ENCODE peak calls at places on chromosome 13, in seven cellular contexts. K is colonic mucosa; H is effector memory CD4-positive, alpha-beta T cell; F is neural progenitor cell; E is CD8-positive, alpha-beta T cell; P is right cardiac atrium; W is bronchial epithelial cell. C is an unnamed sample.

GRCh38 chr13:49354719-49355118 is 89.1 kb downstream of the CAB39L start:
- DNase-seq in H (no peak), P (no peak), E (no peak), W (no peak), F (no peak), K (no peak), C (no peak)

GRCh38 chr13:85528578-85529215 is 270.5 kb downstream of the SLITRK6 start:
- DNase-seq in F (no peak), H (no peak), E (no peak), P (no peak), W (peak; percentile 65), K (no peak), C (no peak)

GRCh38 chr13:86445584-86446140 is 646.4 kb upstream of the SLITRK6 start:
- DNase-seq in E (no peak), K (no peak), W (peak; percentile 14), F (no peak), P (no peak), H (no peak), C (no peak)

GRCh38 chr13:69389899-69390298 is 717.7 kb upstream of the ATXN8OS start:
- DNase-seq in H (no peak), P (no peak), E (no peak), K (no peak), F (no peak), W (no peak), C (no peak)

GRCh38 chr13:99600318-99600717 is 99.0 kb downstream of the TM9SF2 start:
- DNase-seq in E (no peak), K (no peak), H (no peak), F (peak; percentile 66), W (no peak), P (no peak), C (peak; percentile 75)

GRCh38 chr13:90389537-90389936 is 958.0 kb upstream of the MIR17HG start:
- DNase-seq in E (no peak), H (no peak), P (no peak), F (no peak), K (no peak), W (no peak), C (no peak)

GRCh38 chr13:67395577-67395976 is 165.4 kb upstream of the PCDH9 start:
- DNase-seq in P (no peak), W (no peak), F (no peak), K (no peak), E (no peak), H (no peak), C (no peak)

GRCh38 chr13:45538382-45538781 is 73.6 kb downstream of the COG3 start:
- DNase-seq in W (no peak), K (no peak), F (peak; percentile 62), H (no peak), P (no peak), E (no peak), C (no peak)

GRCh38 chr13:30107536-30108136 is 199.7 kb downstream of the KATNAL1 start:
- DNase-seq in E (no peak), P (no peak), F (no peak), K (no peak), W (peak; percentile 86), H (no peak), C (no peak)

GRCh38 chr13:113398963-113399754 is 35.2 kb upstream of the GRTP1 start:
- DNase-seq in K (no peak), W (no peak), P (no peak), E (no peak), F (peak; percentile 61), H (no peak), C (peak; percentile 78)

GRCh38 chr13:113373811-113374485 is 10.0 kb upstream of the GRTP1 start:
- DNase-seq in H (no peak), E (no peak), K (no peak), P (no peak), F (no peak), W (no peak), C (peak; percentile 37)

GRCh38 chr13:88042489-88042888 is 371.3 kb downstream of the SLITRK5 start:
- DNase-seq in E (no peak), K (no peak), W (peak; percentile 17), H (no peak), P (no peak), F (no peak), C (no peak)

GRCh38 chr13:94712287-94712811 is at the start of gene SOX21:
- DNase-seq in W (no peak), F (peak; percentile 87), K (no peak), H (no peak), P (no peak), E (no peak), C (peak; percentile 73)

GRCh38 chr13:33205224-33205623 is 80.3 kb downstream of the STARD13 start:
- DNase-seq in E (no peak), P (no peak), F (no peak), K (no peak), H (no peak), W (no peak), C (no peak)

GRCh38 chr13:33202644-33203169 is 82.8 kb downstream of the STARD13 start:
- DNase-seq in P (no peak), H (no peak), E (no peak), F (no peak), W (no peak), K (no peak), C (no peak)

GRCh38 chr13:33205804-33206221 is 79.7 kb downstream of the STARD13 start:
- DNase-seq in H (no peak), W (peak; percentile 14), P (no peak), E (no peak), F (peak; percentile 42), K (no peak), C (peak; percentile 19)

GRCh38 chr13:33206425-33206824 is 79.1 kb downstream of the STARD13 start:
- DNase-seq in E (no peak), H (no peak), K (no peak), W (peak; percentile 59), F (no peak), P (no peak), C (no peak)

DNA sequence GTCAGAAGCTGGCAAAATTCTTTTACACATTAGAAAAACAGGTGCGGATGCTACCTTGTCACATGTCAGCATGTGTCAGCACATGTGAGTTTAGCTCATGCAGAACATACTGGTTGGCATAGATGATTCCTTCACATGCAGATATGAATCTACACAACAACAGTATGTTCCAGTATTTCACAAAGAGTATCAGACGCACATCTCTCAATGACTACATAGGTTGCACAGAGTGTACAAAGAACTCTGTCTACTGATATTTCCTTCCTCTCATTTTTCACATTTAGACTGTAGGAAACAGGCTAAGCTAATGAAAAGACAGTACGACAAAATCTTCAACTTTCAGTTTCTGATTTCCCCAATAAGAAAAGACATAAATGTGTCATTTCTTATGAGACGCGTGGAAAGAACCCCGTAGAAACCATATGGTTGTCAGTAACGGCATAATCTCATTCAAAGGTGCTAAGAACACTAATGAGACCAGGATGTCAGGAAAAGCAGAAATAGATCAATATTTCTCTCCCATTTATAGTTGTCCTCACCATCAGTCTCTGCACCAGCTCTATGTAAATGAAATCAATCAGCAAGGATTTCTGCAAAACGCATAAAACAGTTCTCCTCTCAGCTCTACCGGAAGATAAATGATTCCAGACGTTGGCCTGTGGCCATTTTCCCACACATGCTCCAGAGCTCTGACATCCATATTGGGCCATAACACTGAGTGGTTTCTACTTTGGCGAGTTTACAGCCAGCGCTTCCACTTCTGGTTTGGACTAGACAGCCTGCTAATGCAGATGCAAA is 81.2 kb downstream of the STARD13 start:
- DNase-seq in W (no peak), H (no peak), K (no peak), F (no peak), E (no peak), P (peak; percentile 80), C (no peak)
- H3K4me3 ChIP-seq in W (no peak overlapping the region), H (no peak overlapping the region), K (peak overlapping the region; percentile 1), F (no peak overlapping the region), E (no peak overlapping the region), P (peak overlapping the region; percentile 54), C (no peak overlapping the region)

GRCh38 chr13:20116213-20116612 is 44.6 kb downstream of the GJA3 start:
- DNase-seq in P (no peak), W (no peak), K (no peak), E (no peak), H (no peak), F (no peak), C (peak; percentile 58)

GRCh38 chr13:20124303-20124702 is 36.5 kb downstream of the GJA3 start:
- DNase-seq in H (no peak), W (no peak), P (no peak), E (no peak), K (no peak), F (no peak), C (no peak)

GRCh38 chr13:20121154-20121515 is 39.7 kb downstream of the GJA3 start:
- DNase-seq in E (no peak), F (no peak), W (no peak), K (no peak), H (no peak), P (no peak), C (no peak)

GRCh38 chr13:20118268-20119140 is 42.3 kb downstream of the GJA3 start:
- DNase-seq in P (peak; percentile 65), W (no peak), F (peak; percentile 63), E (peak; percentile 47), K (peak; percentile 78), H (no peak), C (peak; percentile 80)

GRCh38 chr13:20119960-20120359 is 40.9 kb downstream of the GJA3 start:
- DNase-seq in P (no peak), F (no peak), E (no peak), W (no peak), K (no peak), H (no peak), C (no peak)
- H3K4me3 ChIP-seq in P (peak overlapping the region; percentile 29), F (no peak overlapping the region), E (no peak overlapping the region), W (no peak overlapping the region), K (no peak overlapping the region), H (peak overlapping the region; percentile 22), C (no peak overlapping the region)

DNA sequence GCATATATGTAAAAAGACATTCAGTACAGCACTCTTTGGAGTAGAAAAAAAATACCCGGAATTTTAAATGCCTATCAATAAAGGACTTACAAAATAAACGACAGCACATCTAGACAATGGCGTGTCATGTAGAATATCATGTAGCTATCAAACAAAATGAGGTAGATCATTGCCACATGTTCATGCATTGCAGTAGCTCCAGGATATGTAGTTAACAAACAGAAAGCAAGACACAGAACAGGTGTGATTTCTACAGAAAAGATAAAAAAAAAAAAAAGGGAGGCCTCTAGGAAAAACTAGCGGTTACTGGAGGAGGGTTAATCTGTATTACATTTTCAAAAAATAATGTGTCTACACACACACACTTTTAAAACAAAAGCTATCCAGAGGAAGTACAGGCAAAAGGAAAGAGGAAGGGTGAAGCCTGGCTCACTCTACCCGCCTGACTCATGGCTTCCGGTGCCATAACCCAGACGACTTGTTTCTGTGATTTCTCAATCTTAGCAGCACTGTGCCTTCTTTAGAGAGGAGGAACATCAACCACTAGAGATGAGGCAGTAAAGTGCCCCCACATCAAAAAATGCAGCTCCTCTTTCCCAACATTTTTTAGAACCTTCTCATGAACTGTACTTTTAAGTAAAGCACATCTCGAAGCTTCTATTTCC is 6.9 kb downstream of the KCTD12 start:
- DNase-seq in K (peak; percentile 46), P (peak; percentile 78), W (peak; percentile 81), F (no peak), E (peak; percentile 69), H (peak; percentile 36), C (no peak)
- H3K4me3 ChIP-seq in K (no peak overlapping the region), P (no peak overlapping the region), W (no peak overlapping the region), F (no peak overlapping the region), E (no peak overlapping the region), H (no peak overlapping the region), C (no peak overlapping the region)

DNA sequence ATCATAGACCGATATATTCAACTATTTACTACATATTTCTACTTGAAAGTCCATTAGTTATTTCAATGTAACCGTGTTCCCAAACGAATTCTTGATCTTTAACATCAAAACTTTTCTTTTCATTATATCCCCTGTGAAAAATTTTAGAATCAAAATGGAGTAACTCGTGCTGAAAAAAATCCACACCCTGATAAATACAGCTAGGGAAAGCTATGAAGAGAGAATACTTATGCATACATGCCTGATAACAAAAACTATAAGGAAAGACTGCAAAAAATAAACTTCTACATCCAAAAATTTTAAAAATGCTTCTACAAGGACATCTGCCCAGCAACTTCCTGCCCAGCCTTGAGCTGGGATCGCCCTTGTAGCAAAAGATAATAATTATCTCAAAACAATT is 2458.3 kb upstream of the PCDH20 start:
- DNase-seq in P (no peak), F (no peak), E (no peak), K (no peak), W (no peak), H (no peak), C (no peak)
- H3K4me3 ChIP-seq in P (no peak overlapping the region), F (no peak overlapping the region), E (no peak overlapping the region), K (no peak overlapping the region), W (no peak overlapping the region), H (no peak overlapping the region), C (no peak overlapping the region)

C was measured in H7.